ENCODE peak calls at places on chromosomes 6 and 20, in nine cellular contexts. One of them, this sample, is unnamed.

GRCh38 chr6:32153252-32153834 is 598 bp upstream of the PPT2 start:
- DNase-seq in RCC 7860: no peak
- DNase-seq in activated CD8-positive, alpha-beta memory T cell treated with anti-CD3 and anti-CD28 coated beads for 1 hour: no peak
- DNase-seq in chondrocyte: no peak
- DNase-seq in T follicular helper cell: no peak
- DNase-seq in endodermal cell: peak; percentile 90
- DNase-seq in SK-MEL-5: no peak
- DNase-seq in ascending aorta: no peak
- DNase-seq in breast epithelium: no peak
- DNase-seq in this sample: no peak

GRCh38 chr6:41416165-41416837 is 80.9 kb downstream of the NCR2 start:
- DNase-seq in RCC 7860: no peak
- DNase-seq in activated CD8-positive, alpha-beta memory T cell treated with anti-CD3 and anti-CD28 coated beads for 1 hour: no peak
- DNase-seq in chondrocyte: no peak
- DNase-seq in T follicular helper cell: no peak
- DNase-seq in endodermal cell: peak; percentile 53
- DNase-seq in SK-MEL-5: no peak
- DNase-seq in ascending aorta: no peak
- DNase-seq in breast epithelium: no peak
- DNase-seq in this sample: no peak

GRCh38 chr6:36754582-36755434 is 57.2 kb downstream of the RAB44 start:
- DNase-seq in RCC 7860: no peak
- DNase-seq in activated CD8-positive, alpha-beta memory T cell treated with anti-CD3 and anti-CD28 coated beads for 1 hour: no peak
- DNase-seq in chondrocyte: no peak
- DNase-seq in T follicular helper cell: no peak
- DNase-seq in endodermal cell: no peak
- DNase-seq in SK-MEL-5: no peak
- DNase-seq in ascending aorta: no peak
- DNase-seq in breast epithelium: no peak
- DNase-seq in this sample: no peak

GRCh38 chr6:157021267-157022021 is 244.3 kb downstream of the ARID1B start:
- DNase-seq in RCC 7860: peak; percentile 71
- DNase-seq in activated CD8-positive, alpha-beta memory T cell treated with anti-CD3 and anti-CD28 coated beads for 1 hour: peak; percentile 60
- DNase-seq in chondrocyte: peak; percentile 95
- DNase-seq in T follicular helper cell: peak; percentile 85
- DNase-seq in endodermal cell: peak; percentile 94
- DNase-seq in SK-MEL-5: peak; percentile 88
- DNase-seq in ascending aorta: peak; percentile 76
- DNase-seq in breast epithelium: peak; percentile 95
- DNase-seq in this sample: no peak

GRCh38 chr6:22828179-22829062 is 259.1 kb downstream of the HDGFL1 start:
- DNase-seq in RCC 7860: peak; percentile 93
- DNase-seq in activated CD8-positive, alpha-beta memory T cell treated with anti-CD3 and anti-CD28 coated beads for 1 hour: no peak
- DNase-seq in chondrocyte: no peak
- DNase-seq in T follicular helper cell: no peak
- DNase-seq in endodermal cell: peak; percentile 81
- DNase-seq in SK-MEL-5: peak; percentile 93
- DNase-seq in ascending aorta: no peak
- DNase-seq in breast epithelium: peak; percentile 61
- DNase-seq in this sample: peak; percentile 87

GRCh38 chr6:30981942-30982772 is 1.4 kb upstream of the MUC21 start:
- DNase-seq in RCC 7860: no peak
- DNase-seq in activated CD8-positive, alpha-beta memory T cell treated with anti-CD3 and anti-CD28 coated beads for 1 hour: no peak
- DNase-seq in chondrocyte: no peak
- DNase-seq in T follicular helper cell: no peak
- DNase-seq in endodermal cell: peak; percentile 90
- DNase-seq in SK-MEL-5: peak; percentile 29
- DNase-seq in ascending aorta: no peak
- DNase-seq in breast epithelium: peak; percentile 27
- DNase-seq in this sample: no peak

GRCh38 chr20:3171391-3172125 is 1.8 kb downstream of the LZTS3 start:
- DNase-seq in RCC 7860: no peak
- DNase-seq in activated CD8-positive, alpha-beta memory T cell treated with anti-CD3 and anti-CD28 coated beads for 1 hour: no peak
- DNase-seq in chondrocyte: no peak
- DNase-seq in T follicular helper cell: no peak
- DNase-seq in endodermal cell: peak; percentile 48
- DNase-seq in SK-MEL-5: no peak
- DNase-seq in ascending aorta: no peak
- DNase-seq in breast epithelium: no peak
- DNase-seq in this sample: no peak

GRCh38 chr6:10513544-10513943 is 7.6 kb upstream of the GCNT2 start:
- DNase-seq in RCC 7860: no peak
- DNase-seq in activated CD8-positive, alpha-beta memory T cell treated with anti-CD3 and anti-CD28 coated beads for 1 hour: no peak
- DNase-seq in chondrocyte: no peak
- DNase-seq in T follicular helper cell: no peak
- DNase-seq in endodermal cell: no peak
- DNase-seq in SK-MEL-5: no peak
- DNase-seq in ascending aorta: no peak
- DNase-seq in breast epithelium: no peak
- DNase-seq in this sample: no peak

GRCh38 chr20:58967652-58968429 is 13.2 kb upstream of the NELFCD start:
- DNase-seq in RCC 7860: no peak
- DNase-seq in activated CD8-positive, alpha-beta memory T cell treated with anti-CD3 and anti-CD28 coated beads for 1 hour: no peak
- DNase-seq in chondrocyte: no peak
- DNase-seq in T follicular helper cell: no peak
- DNase-seq in endodermal cell: no peak
- DNase-seq in SK-MEL-5: no peak
- DNase-seq in ascending aorta: no peak
- DNase-seq in breast epithelium: no peak
- DNase-seq in this sample: no peak

GRCh38 chr20:32538526-32538918 is 46.6 kb downstream of the NOL4L start:
- DNase-seq in RCC 7860: no peak
- DNase-seq in activated CD8-positive, alpha-beta memory T cell treated with anti-CD3 and anti-CD28 coated beads for 1 hour: no peak
- DNase-seq in chondrocyte: no peak
- DNase-seq in T follicular helper cell: peak; percentile 63
- DNase-seq in endodermal cell: peak; percentile 69
- DNase-seq in SK-MEL-5: no peak
- DNase-seq in ascending aorta: no peak
- DNase-seq in breast epithelium: no peak
- DNase-seq in this sample: no peak

GRCh38 chr20:60078351-60079250 is 120.4 kb downstream of the CDH26 start:
- DNase-seq in RCC 7860: no peak
- DNase-seq in activated CD8-positive, alpha-beta memory T cell treated with anti-CD3 and anti-CD28 coated beads for 1 hour: no peak
- DNase-seq in chondrocyte: no peak
- DNase-seq in T follicular helper cell: no peak
- DNase-seq in endodermal cell: no peak
- DNase-seq in SK-MEL-5: no peak
- DNase-seq in ascending aorta: no peak
- DNase-seq in breast epithelium: no peak
- DNase-seq in this sample: no peak

GRCh38 chr6:1735239-1735803 is 125.6 kb downstream of the FOXC1 start:
- DNase-seq in RCC 7860: no peak
- DNase-seq in activated CD8-positive, alpha-beta memory T cell treated with anti-CD3 and anti-CD28 coated beads for 1 hour: no peak
- DNase-seq in chondrocyte: no peak
- DNase-seq in T follicular helper cell: no peak
- DNase-seq in endodermal cell: no peak
- DNase-seq in SK-MEL-5: no peak
- DNase-seq in ascending aorta: no peak
- DNase-seq in breast epithelium: no peak
- DNase-seq in this sample: no peak

GRCh38 chr6:9463311-9463710 is 951.6 kb downstream of the TFAP2A start:
- DNase-seq in RCC 7860: no peak
- DNase-seq in activated CD8-positive, alpha-beta memory T cell treated with anti-CD3 and anti-CD28 coated beads for 1 hour: no peak
- DNase-seq in chondrocyte: no peak
- DNase-seq in T follicular helper cell: no peak
- DNase-seq in endodermal cell: no peak
- DNase-seq in SK-MEL-5: no peak
- DNase-seq in ascending aorta: no peak
- DNase-seq in breast epithelium: no peak
- DNase-seq in this sample: no peak

This sample was measured in keratinocyte.